ENCODE peak calls at places on chromosomes 6 and 20, in seven cellular contexts. K is cardiac muscle cell; Z is effector memory CD4-positive, alpha-beta T cell; R is CD8-positive, alpha-beta memory T cell; H is Panc1; M is heart left ventricle; F is esophagus squamous epithelium. N is an unnamed sample.

GRCh38 chr6:15922510-15923307 is 206.2 kb upstream of the MYLIP start:
- DNase-seq in Z (no peak), R (no peak), M (no peak), K (peak; percentile 97), F (no peak), H (no peak), N (peak; percentile 23)

GRCh38 chr6:167768471-167769215 is 58.1 kb upstream of the AFDN start:
- DNase-seq in H (no peak), R (no peak), F (no peak), K (no peak), Z (no peak), M (no peak), N (no peak)

GRCh38 chr6:141580988-141581387 is 551.7 kb upstream of the GJE1 start:
- DNase-seq in K (peak; percentile 42), R (no peak), Z (no peak), F (no peak), H (no peak), M (no peak), N (no peak)

GRCh38 chr20:25295386-25296093 is 47.7 kb downstream of the PYGB start:
- DNase-seq in F (no peak), K (no peak), R (no peak), Z (no peak), M (no peak), H (no peak), N (peak; percentile 87)

GRCh38 chr6:84508981-84509380 is 255.4 kb downstream of the TBX18 start:
- DNase-seq in M (no peak), H (no peak), K (peak; percentile 76), R (no peak), Z (no peak), F (no peak), N (no peak)

GRCh38 chr6:158778005-158778527 is 41.1 kb downstream of the EZR start:
- DNase-seq in K (no peak), R (no peak), H (no peak), M (no peak), F (no peak), Z (no peak), N (no peak)

GRCh38 chr6:2632943-2633584 is 117.7 kb downstream of the MYLK4 start:
- DNase-seq in K (no peak), H (no peak), Z (no peak), M (no peak), R (no peak), F (no peak), N (no peak)

GRCh38 chr6:14770040-14770439 is 475.8 kb upstream of the JARID2 start:
- DNase-seq in Z (no peak), R (no peak), K (no peak), F (no peak), M (no peak), H (no peak), N (no peak)

GRCh38 chr20:53926428-53927028 is 143.9 kb downstream of the BCAS1 start:
- DNase-seq in H (peak; percentile 98), M (no peak), F (no peak), K (peak; percentile 94), R (no peak), Z (no peak), N (no peak)

GRCh38 chr6:161727063-161727462 is 453.2 kb upstream of the AGPAT4 start:
- DNase-seq in H (no peak), M (no peak), F (no peak), K (no peak), R (no peak), Z (no peak), N (no peak)

GRCh38 chr20:51354769-51355319 is 187.7 kb downstream of the NFATC2 start:
- DNase-seq in R (no peak), M (no peak), H (peak; percentile 45), F (no peak), K (no peak), Z (no peak), N (no peak)

GRCh38 chr6:51854876-51855275 is 232.5 kb downstream of the PKHD1 start:
- DNase-seq in H (no peak), K (no peak), M (no peak), F (no peak), Z (no peak), R (no peak), N (no peak)

GRCh38 chr6:37103169-37104039 is 66.5 kb upstream of the PIM1 start:
- DNase-seq in K (no peak), R (no peak), F (no peak), Z (peak; percentile 6), M (peak; percentile 71), H (no peak), N (peak; percentile 71)

GRCh38 chr20:58219342-58219700 is 9.1 kb downstream of the ANKRD60 start:
- DNase-seq in K (peak; percentile 67), M (no peak), H (no peak), R (no peak), Z (no peak), F (no peak), N (peak; percentile 9)

GRCh38 chr6:134564705-134565104 is 246.8 kb upstream of the SGK1 start:
- DNase-seq in R (no peak), F (no peak), Z (no peak), H (no peak), K (no peak), M (no peak), N (no peak)

GRCh38 chr6:55875420-55875819 is at the start of gene BMP5:
- DNase-seq in R (no peak), M (no peak), F (no peak), K (no peak), Z (no peak), H (no peak), N (no peak)

GRCh38 chr6:2021713-2022125 is 223.7 kb downstream of the GMDS start:
- DNase-seq in R (no peak), K (peak; percentile 79), Z (no peak), H (no peak), F (no peak), M (peak; percentile 83), N (peak; percentile 76)

GRCh38 chr6:162063666-162064065 is 663.9 kb downstream of the PRKN start:
- DNase-seq in R (no peak), M (no peak), F (no peak), K (no peak), H (no peak), Z (no peak), N (no peak)

GRCh38 chr20:33503564-33503963 is 13.7 kb downstream of the CBFA2T2 start:
- DNase-seq in R (no peak), M (no peak), Z (no peak), K (no peak), F (no peak), H (no peak), N (no peak)

GRCh38 chr20:33501000-33501399 is 11.1 kb downstream of the CBFA2T2 start:
- DNase-seq in M (no peak), H (no peak), F (no peak), R (no peak), Z (no peak), K (no peak), N (no peak)

GRCh38 chr20:33499347-33499746 is 9.5 kb downstream of the CBFA2T2 start:
- DNase-seq in K (no peak), Z (no peak), M (no peak), H (no peak), R (no peak), F (no peak), N (no peak)
- H3K4me3 ChIP-seq in K (no peak overlapping the region), Z (no peak overlapping the region), M (no peak overlapping the region), H (no peak overlapping the region), R (no peak overlapping the region), F (no peak overlapping the region), N (no peak overlapping the region)

GRCh38 chr6:11278207-11278559 is 45.7 kb upstream of the NEDD9 start:
- DNase-seq in Z (no peak), M (no peak), R (no peak), F (no peak), K (no peak), H (no peak), N (no peak)
- H3K27ac ChIP-seq in Z (peak overlapping the region; percentile 56), M (peak overlapping the region; percentile 58), R (peak overlapping the region; percentile 52), F (peak overlapping the region; percentile 27), K (no peak overlapping the region), H (no peak overlapping the region), N (no peak overlapping the region)

DNA sequence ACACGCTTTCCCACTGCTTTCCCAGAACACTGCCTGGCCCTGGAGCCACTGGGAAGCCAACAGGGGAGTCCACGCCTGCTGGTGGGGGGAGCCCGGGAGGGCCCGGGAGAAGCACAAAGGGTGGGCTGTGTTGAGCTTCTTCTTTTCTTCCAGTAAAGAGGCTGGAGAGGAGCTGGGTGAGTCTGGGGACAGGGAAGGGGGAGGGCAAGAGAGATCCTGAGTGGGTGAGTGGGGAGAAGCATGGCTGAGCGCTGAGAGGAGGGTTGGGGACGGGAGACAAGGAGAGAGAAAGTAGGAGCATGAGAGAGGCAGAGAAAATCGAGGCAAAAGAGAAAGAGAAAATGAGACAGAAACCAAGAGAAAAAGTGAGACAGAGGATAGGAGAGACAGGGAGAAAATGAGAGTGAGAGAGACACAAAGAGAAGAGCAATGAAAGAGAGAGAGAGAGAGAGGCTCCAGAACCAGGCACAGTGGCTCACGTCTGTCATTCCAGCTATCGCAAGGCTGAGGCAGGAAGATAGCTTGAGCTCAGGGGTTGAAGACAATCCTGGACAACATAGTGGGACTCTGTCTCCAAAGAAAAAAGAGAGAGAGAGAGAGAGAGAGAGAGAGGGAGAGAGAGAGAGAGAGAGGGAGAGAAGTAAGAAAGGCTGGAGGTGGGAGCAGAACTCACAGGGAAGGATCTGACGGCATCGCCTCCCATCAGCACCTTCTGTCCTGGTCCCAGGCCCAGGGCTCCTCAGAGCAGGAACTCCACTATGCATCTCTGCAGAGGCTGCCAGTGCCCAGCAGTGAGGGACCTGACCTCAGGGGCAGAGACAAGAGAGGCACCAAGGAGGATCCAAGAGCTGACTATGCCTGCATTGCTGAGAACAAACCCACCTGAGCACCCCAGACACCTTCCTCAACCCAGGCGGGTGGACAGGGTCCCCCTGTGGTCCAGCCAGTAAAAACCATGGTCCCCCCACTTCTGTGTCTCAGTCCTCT is 2.0 kb downstream of the LST1 start:
- DNase-seq in M (no peak), F (no peak), K (no peak), R (no peak), H (no peak), Z (no peak), N (no peak)
- H3K4me1 ChIP-seq in M (no peaks in the 10 kb centered on the region), F (no peaks in the 10 kb centered on the region), K (no peaks in the 10 kb centered on the region), R (peaks cover 77% of the 10 kb centered on the region), H (no peaks in the 10 kb centered on the region), Z (peaks cover 68% of the 10 kb centered on the region), N (no peaks in the 10 kb centered on the region)

GRCh38 chr6:4020822-4021132 is 58.2 kb downstream of the FAM217A start:
- DNase-seq in H (no peak), F (no peak), Z (no peak), M (no peak), K (no peak), R (no peak), N (no peak)

GRCh38 chr6:4018194-4019111 is 60.5 kb downstream of the FAM217A start:
- DNase-seq in K (peak; percentile 97), Z (peak; percentile 90), H (peak; percentile 84), M (peak; percentile 97), R (peak; percentile 92), F (peak; percentile 67), N (peak; percentile 96)

GRCh38 chr6:4017847-4018193 is 61.1 kb downstream of the FAM217A start:
- DNase-seq in R (no peak), F (no peak), M (no peak), H (no peak), K (peak; percentile 46), Z (no peak), N (no peak)

GRCh38 chr6:4012826-4013225 is 66.1 kb downstream of the FAM217A start:
- DNase-seq in K (no peak), R (no peak), Z (no peak), H (no peak), M (no peak), F (no peak), N (no peak)

DNA sequence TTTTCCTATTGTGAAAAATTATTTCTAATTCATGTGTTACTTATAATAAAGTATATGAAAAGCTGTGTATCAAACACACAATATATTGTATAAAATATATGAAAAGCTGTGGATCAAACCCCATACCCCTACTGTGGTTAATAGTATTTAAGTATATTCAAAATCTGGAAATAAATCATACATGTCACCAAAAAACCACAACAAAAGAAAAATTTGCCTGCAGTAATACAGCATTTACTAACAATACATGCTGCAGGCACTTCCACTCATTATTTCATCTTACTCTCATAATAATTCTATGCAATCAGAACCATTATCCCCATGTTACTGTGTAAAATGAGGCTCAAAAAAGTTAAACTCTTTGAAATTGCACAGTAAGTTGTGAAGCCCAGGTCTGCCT is 61.9 kb downstream of the FAM217A start:
- DNase-seq in K (no peak), H (no peak), Z (no peak), M (no peak), F (no peak), R (no peak), N (no peak)
- H3K4me3 ChIP-seq in K (peak overlapping the region; percentile 64), H (peak overlapping the region; percentile 77), Z (peak overlapping the region; percentile 77), M (peak overlapping the region; percentile 69), F (peak overlapping the region; percentile 92), R (peak overlapping the region; percentile 74), N (peak overlapping the region; percentile 70)